ENCODE peak calls at places on chromosome 19, in six cellular contexts. R is kidney epithelial cell; Y is islet precursor cell; V is neuronal stem cell; I is nephron progenitor cell; E is stimulated activated CD8-positive, alpha-beta memory T cell treated with anti-CD3 and anti-CD28 coated beads, Interleukin-7, amount 100 ng/mL, for 48 hours. J is an unnamed sample.

GRCh38 chr19:4583961-4584669 is 24.6 kb upstream of the SEMA6B start:
- DNase-seq in R (no peak), Y (no peak), V (peak; percentile 71), I (peak; percentile 82), E (no peak), J (no peak)

GRCh38 chr19:7504684-7505083 is 11.2 kb upstream of the ZNF358 start:
- DNase-seq in R (no peak), Y (no peak), V (no peak), I (no peak), E (no peak), J (no peak)

GRCh38 chr19:41325947-41326706 is 16.2 kb downstream of the CCDC97 start:
- DNase-seq in R (no peak), Y (peak; percentile 81), V (no peak), I (peak; percentile 50), E (no peak), J (peak; percentile 61)

GRCh38 chr19:31314849-31315620 is 34.2 kb downstream of the TSHZ3 start:
- DNase-seq in R (no peak), Y (peak; percentile 57), V (no peak), I (no peak), E (no peak), J (peak; percentile 12)

GRCh38 chr19:18995804-18996241 is 37.5 kb downstream of the SUGP2 start:
- DNase-seq in R (peak; percentile 65), Y (peak; percentile 93), V (peak; percentile 38), I (peak; percentile 45), E (peak; percentile 6), J (peak; percentile 92)

GRCh38 chr19:33349319-33350289 is 23.9 kb upstream of the CEBPG start:
- DNase-seq in R (no peak), Y (no peak), V (no peak), I (no peak), E (no peak), J (no peak)

GRCh38 chr19:19406878-19407639 is 1.6 kb downstream of the GATAD2A start:
- DNase-seq in R (no peak), Y (no peak), V (no peak), I (no peak), E (peak; percentile 64), J (peak; percentile 61)

GRCh38 chr19:4597975-4598671 is 38.6 kb upstream of the SEMA6B start:
- DNase-seq in R (no peak), Y (no peak), V (peak; percentile 77), I (peak; percentile 92), E (peak; percentile 25), J (peak; percentile 64)

GRCh38 chr19:15210323-15210774 is 9.6 kb upstream of the NOTCH3 start:
- DNase-seq in R (no peak), Y (no peak), V (no peak), I (no peak), E (no peak), J (peak; percentile 86)

GRCh38 chr19:49133621-49134454 is 14.5 kb downstream of the PPFIA3 start:
- DNase-seq in R (no peak), Y (peak; percentile 85), V (no peak), I (no peak), E (no peak), J (peak; percentile 43)

GRCh38 chr19:18205180-18205915 is 1.5 kb upstream of the RAB3A start:
- DNase-seq in R (no peak), Y (peak; percentile 74), V (no peak), I (peak; percentile 63), E (no peak), J (peak; percentile 83)

GRCh38 chr19:40224342-40225148 is 1.9 kb downstream of the CCNP start:
- DNase-seq in R (no peak), Y (no peak), V (no peak), I (no peak), E (no peak), J (no peak)

GRCh38 chr19:17205237-17206140 is 9.7 kb upstream of the USE1 start:
- DNase-seq in R (no peak), Y (peak; percentile 83), V (no peak), I (peak; percentile 57), E (no peak), J (peak; percentile 68)

GRCh38 chr19:2648528-2648937 is 54.0 kb downstream of the GNG7 start:
- DNase-seq in R (no peak), Y (peak; percentile 83), V (peak; percentile 65), I (peak; percentile 80), E (peak; percentile 37), J (peak; percentile 79)

GRCh38 chr19:42032428-42032827 is 37.6 kb downstream of the GRIK5 start:
- DNase-seq in R (peak; percentile 41), Y (no peak), V (no peak), I (no peak), E (no peak), J (no peak)

GRCh38 chr19:42069619-42070293 is at the start of gene GRIK5:
- DNase-seq in R (no peak), Y (peak; percentile 66), V (no peak), I (peak; percentile 57), E (no peak), J (no peak)

GRCh38 chr19:3669616-3670257 is 30.5 kb downstream of the PIP5K1C start:
- DNase-seq in R (no peak), Y (no peak), V (no peak), I (no peak), E (no peak), J (no peak)

GRCh38 chr19:44647144-44647543 is 3.4 kb downstream of the PVR start:
- DNase-seq in R (no peak), Y (no peak), V (no peak), I (no peak), E (no peak), J (no peak)

GRCh38 chr19:30864460-30865215 is 484.6 kb downstream of the TSHZ3 start:
- DNase-seq in R (no peak), Y (peak; percentile 29), V (no peak), I (no peak), E (no peak), J (no peak)

GRCh38 chr19:41845051-41845590 is 279 bp downstream of the DMRTC2 start:
- DNase-seq in R (no peak), Y (no peak), V (no peak), I (no peak), E (no peak), J (no peak)

J was measured in ELR.